ENCODE peak calls at places on chromosome 10, in six cellular contexts. R is NB4, E is uterus, B is left ventricle myocardium inferior, L is BE2C, X is ascending aorta. S is an unnamed sample.

GRCh38 chr10:132337019-132337418 is 5.0 kb downstream of the LRRC27 start:
- DNase-seq in X (no peak), L (no peak), E (no peak), R (no peak), B (no peak), S (peak; percentile 38)

GRCh38 chr10:91300011-91300575 is 79.6 kb downstream of the PCGF5 start:
- DNase-seq in L (no peak), R (no peak), B (no peak), X (no peak), E (no peak), S (no peak)

GRCh38 chr10:29946953-29947700 is 112.3 kb downstream of the JCAD start:
- DNase-seq in R (no peak), E (peak; percentile 68), B (peak; percentile 22), L (no peak), X (peak; percentile 92), S (peak; percentile 89)

GRCh38 chr10:66148312-66148711 is 777.5 kb upstream of the LRRTM3 start:
- DNase-seq in X (no peak), L (no peak), R (no peak), E (no peak), B (no peak), S (no peak)

GRCh38 chr10:13924020-13924725 is 337.4 kb downstream of the PRPF18 start:
- DNase-seq in X (peak; percentile 71), R (no peak), B (no peak), E (no peak), L (no peak), S (peak; percentile 88)

GRCh38 chr10:11776080-11776479 is 33.9 kb downstream of the ECHDC3 start:
- DNase-seq in X (no peak), R (no peak), B (no peak), L (no peak), E (no peak), S (peak; percentile 43)

GRCh38 chr10:65149878-65150277 is 1628.7 kb downstream of the REEP3 start:
- DNase-seq in X (no peak), E (no peak), R (no peak), L (no peak), B (no peak), S (no peak)

GRCh38 chr10:86688398-86688921 is 20.1 kb downstream of the LDB3 start:
- DNase-seq in X (peak; percentile 79), R (peak; percentile 84), B (peak; percentile 56), E (peak; percentile 57), L (peak; percentile 61), S (peak; percentile 85)

GRCh38 chr10:47047577-47048532 is 136.6 kb downstream of the PTPN20 start:
- DNase-seq in E (peak; percentile 59), B (peak; percentile 75), L (peak; percentile 75), R (peak; percentile 84), X (peak; percentile 85), S (peak; percentile 89)

GRCh38 chr10:121631296-121631695 is 33.1 kb upstream of the FGFR2 start:
- DNase-seq in B (no peak), L (no peak), X (no peak), E (no peak), R (no peak), S (no peak)

GRCh38 chr10:29157321-29157720 is 131.5 kb upstream of the LYZL1 start:
- DNase-seq in R (no peak), E (no peak), B (no peak), L (no peak), X (no peak), S (no peak)

GRCh38 chr10:53403688-53404087 is 631.1 kb upstream of the MBL2 start:
- DNase-seq in X (no peak), E (peak; percentile 17), R (no peak), B (peak; percentile 84), L (peak; percentile 86), S (peak; percentile 8)

GRCh38 chr10:112536663-112537062 is 89.6 kb downstream of the VTI1A start:
- DNase-seq in X (no peak), E (no peak), B (no peak), R (no peak), L (no peak), S (no peak)

GRCh38 chr10:102714621-102715455 is at the start of gene SFXN2:
- DNase-seq in E (no peak), B (no peak), X (peak; percentile 72), L (no peak), R (peak; percentile 77), S (no peak)

GRCh38 chr10:73773152-73773879 is 8.5 kb upstream of the CHCHD1 start:
- DNase-seq in X (no peak), R (peak; percentile 18), L (no peak), E (no peak), B (no peak), S (peak; percentile 12)

GRCh38 chr10:35896011-35896410 is 253.9 kb upstream of the FZD8 start:
- DNase-seq in E (no peak), R (no peak), X (no peak), B (no peak), L (no peak), S (peak; percentile 88)

GRCh38 chr10:31759124-31759798 is 169.4 kb downstream of the ARHGAP12 start:
- DNase-seq in E (no peak), B (no peak), L (peak; percentile 22), X (peak; percentile 89), R (no peak), S (peak; percentile 55)

DNA sequence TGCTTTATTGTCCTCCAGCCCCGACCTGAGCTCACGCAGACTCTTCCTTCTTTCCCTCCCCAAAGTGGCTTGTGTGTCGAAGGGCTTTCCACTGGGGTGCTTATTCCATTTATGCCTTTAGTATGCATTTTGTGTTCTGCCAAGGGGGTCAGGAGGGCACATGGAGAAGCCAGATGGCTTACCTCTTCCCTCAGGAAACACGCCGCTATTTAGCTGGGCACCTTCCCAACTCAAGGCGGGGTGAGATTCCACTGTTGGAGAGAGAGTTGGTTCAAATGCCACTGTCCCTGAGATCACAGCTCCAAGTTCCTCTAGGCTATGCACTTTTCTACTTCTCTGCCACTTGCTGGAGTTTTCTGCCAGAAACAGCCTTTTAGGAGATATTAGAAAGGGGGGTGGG is 1091.8 kb downstream of the LRMDA start:
- DNase-seq in B (peak; percentile 16), X (no peak), R (no peak), E (peak; percentile 65), L (no peak), S (no peak)
- TF ChIP-seq CTCF in B (no peak), X (no peak), R (no peak), E (no peak), L (no peak), S (no peak)

GRCh38 chr10:96269438-96270300 is 1.7 kb downstream of the BLNK start:
- DNase-seq in X (no peak), R (no peak), E (no peak), B (no peak), L (no peak), S (no peak)
- H3K4me3 ChIP-seq in X (no peak overlapping the region), R (no peak overlapping the region), E (no peak overlapping the region), B (no peak overlapping the region), L (no peak overlapping the region), S (no peak overlapping the region)

DNA sequence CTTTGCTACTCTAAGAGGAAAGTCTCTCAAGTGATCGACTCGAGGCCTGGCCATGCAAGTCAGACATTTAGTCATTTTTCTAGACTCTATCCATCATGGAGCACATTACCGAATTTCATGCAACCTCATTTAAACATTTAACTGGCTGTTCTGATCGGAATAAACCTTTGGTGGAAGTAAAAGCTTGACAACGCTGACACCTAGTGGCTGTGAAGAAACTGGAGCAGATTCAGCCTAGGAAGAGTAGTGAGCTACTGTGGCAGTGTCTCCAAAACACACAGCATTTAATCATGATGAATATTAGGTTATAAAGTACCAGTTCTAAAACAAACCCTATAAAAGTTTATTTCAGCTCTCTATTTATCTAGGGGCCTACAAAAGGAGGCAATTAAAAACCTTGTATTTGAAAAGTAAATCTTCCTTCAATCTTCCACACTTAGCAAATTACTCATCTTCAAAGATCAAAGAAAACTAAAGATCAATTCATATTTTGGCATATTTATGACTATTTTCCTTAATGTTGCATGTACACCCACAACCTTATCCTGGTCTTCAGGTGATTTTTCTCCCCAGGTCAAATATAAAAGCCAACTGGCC is 175.0 kb downstream of the CTNNA3 start:
- DNase-seq in X (no peak), L (peak; percentile 36), E (peak; percentile 14), B (no peak), R (peak; percentile 70), S (peak; percentile 77)
- TF ChIP-seq CTCF in X (peak; percentile 63), L (peak; percentile 88), E (peak; percentile 40), B (peak; percentile 74), R (peak; percentile 88), S (peak; percentile 85)

DNA sequence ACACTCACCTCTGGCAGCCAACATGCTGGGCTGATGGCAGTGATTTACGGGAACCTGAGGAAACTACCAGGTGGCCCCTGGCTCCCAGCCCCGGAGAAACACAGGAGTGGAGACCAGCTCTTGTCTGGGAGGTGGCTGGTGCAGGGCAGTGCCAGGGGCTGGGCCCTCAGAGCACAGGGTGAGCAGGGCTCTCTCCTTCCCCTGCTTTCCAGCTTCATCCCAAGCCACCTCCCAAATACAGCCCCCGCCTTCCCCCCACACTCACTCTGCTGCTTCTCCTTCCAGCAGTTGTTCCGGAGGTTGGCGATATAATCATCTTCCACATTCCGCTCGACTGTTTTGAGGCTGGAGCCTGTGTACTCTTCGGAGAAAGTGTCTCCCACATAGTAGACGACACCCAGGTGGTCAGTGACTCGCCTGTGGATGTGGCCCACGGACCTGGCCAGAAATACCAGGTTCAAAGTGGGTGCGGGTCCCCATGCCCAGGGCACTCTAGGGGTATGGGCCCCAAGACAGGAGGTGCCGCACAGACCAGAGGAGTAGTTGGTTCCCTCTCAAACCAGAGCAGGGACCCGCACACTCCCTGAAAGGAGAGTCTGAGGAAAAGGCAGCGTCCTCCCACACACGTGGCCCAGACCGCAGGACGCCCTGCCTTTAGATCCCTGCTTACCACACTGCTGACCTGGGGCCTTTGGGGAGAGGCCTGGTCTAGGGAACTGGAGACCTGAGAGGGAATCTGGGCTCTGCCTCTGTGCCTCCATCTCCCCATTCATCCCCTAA is 18.3 kb downstream of the DNAJB12 start:
- DNase-seq in L (no peak), X (no peak), E (no peak), B (peak; percentile 17), R (peak; percentile 35), S (peak; percentile 47)
- H3K4me3 ChIP-seq in L (no peak overlapping the region), X (no peak overlapping the region), E (no peak overlapping the region), B (peak overlapping the region; percentile 17), R (no peak overlapping the region), S (no peak overlapping the region)

GRCh38 chr10:95208702-95209391 is 14.8 kb downstream of the ACSM6 start:
- DNase-seq in E (no peak), L (no peak), B (no peak), R (peak; percentile 6), X (no peak), S (peak; percentile 33)
- TF ChIP-seq CTCF in E (no peak), L (no peak), B (peak; percentile 47), R (no peak), X (peak; percentile 44), S (peak; percentile 50)

DNA sequence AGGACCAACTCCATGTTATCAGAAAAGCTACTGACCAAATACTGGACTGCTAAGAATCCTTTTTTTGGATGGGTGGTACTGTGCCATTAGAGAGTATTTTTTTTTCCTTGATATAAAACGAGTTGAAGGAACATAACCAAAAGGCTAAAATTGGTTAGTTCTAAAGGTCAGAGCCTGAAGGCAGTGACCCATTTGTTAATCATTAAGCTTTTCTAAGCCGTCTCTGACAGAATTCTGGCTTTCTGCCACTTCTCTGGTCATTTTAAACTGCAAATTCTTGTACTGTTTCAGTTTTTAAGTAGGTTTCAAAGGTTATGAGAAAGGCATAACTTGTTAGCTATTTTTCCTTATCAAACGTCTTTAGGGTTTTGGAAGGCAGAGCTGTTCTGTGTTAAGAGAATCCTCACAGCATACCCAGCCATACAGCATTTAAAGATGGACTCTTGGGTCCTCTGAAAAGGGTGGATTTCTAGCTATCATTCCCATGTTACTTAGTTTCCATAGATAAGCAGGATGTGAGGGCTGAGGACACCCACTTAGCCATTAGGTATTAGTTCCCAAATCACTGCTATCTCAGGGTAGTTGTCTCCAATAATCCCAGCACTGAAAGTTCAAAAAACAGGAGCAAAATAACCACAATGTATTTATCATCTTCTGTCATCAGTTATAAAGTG is 196.8 kb downstream of the RNLS start:
- DNase-seq in X (no peak), L (peak; percentile 8), B (no peak), R (peak; percentile 30), E (no peak), S (peak; percentile 36)
- H3K4me3 ChIP-seq in X (peak overlapping the region; percentile 49), L (peak overlapping the region; percentile 9), B (peak overlapping the region; percentile 46), R (peak overlapping the region; percentile 12), E (no peak overlapping the region), S (no peak overlapping the region)